ENCODE peak calls at places on chromosomes 1 and 21, in seven cellular contexts. H is stomach; I is lower leg skin; F is dorsolateral prefrontal cortex; K is spleen; O is CD4-positive, alpha-beta T cell; S is GM23338. U is an unnamed sample.
A peak's percentile ranks its signal among the peaks of the same experiment; 100 is the strongest.

GRCh38 chr1:21384620-21385019 is 55.3 kb upstream of the NBPF3 start:
- DNase-seq in H (no peak), I (no peak), F (no peak), K (no peak), O (no peak), S (no peak), U (no peak)

GRCh38 chr21:43193651-43194302 is 25.0 kb downstream of the CRYAA start:
- DNase-seq in H (no peak), I (peak; percentile 14), F (no peak), K (peak; percentile 65), O (no peak), S (no peak), U (no peak)

GRCh38 chr1:2903226-2903625 is 101.7 kb upstream of the TTC34 start:
- DNase-seq in H (no peak), I (no peak), F (no peak), K (no peak), O (no peak), S (no peak), U (no peak)

GRCh38 chr1:96660503-96660902 is 61.1 kb upstream of the PTBP2 start:
- DNase-seq in H (no peak), I (no peak), F (no peak), K (no peak), O (no peak), S (no peak), U (no peak)

GRCh38 chr21:35201799-35202198 is 152.7 kb upstream of the RUNX1 start:
- DNase-seq in H (no peak), I (no peak), F (no peak), K (no peak), O (no peak), S (no peak), U (no peak)

GRCh38 chr1:1083181-1084027 is 9.3 kb upstream of the RNF223 start:
- DNase-seq in H (peak; percentile 22), I (no peak), F (no peak), K (peak; percentile 71), O (no peak), S (no peak), U (peak; percentile 71)

GRCh38 chr21:35578350-35578782 is 482.0 kb downstream of the SETD4 start:
- DNase-seq in H (no peak), I (no peak), F (no peak), K (no peak), O (no peak), S (no peak), U (no peak)

GRCh38 chr1:204350857-204351573 is 8.7 kb downstream of the PLEKHA6 start:
- DNase-seq in H (peak; percentile 77), I (no peak), F (peak; percentile 90), K (peak; percentile 79), O (no peak), S (peak; percentile 96), U (peak; percentile 83)

GRCh38 chr1:220791287-220791686 is 4.6 kb downstream of the MTARC1 start:
- DNase-seq in H (no peak), I (no peak), F (no peak), K (no peak), O (no peak), S (no peak), U (no peak)

GRCh38 chr1:207264663-207265270 is 56.7 kb upstream of the CD55 start:
- DNase-seq in H (no peak), I (no peak), F (no peak), K (no peak), O (no peak), S (no peak), U (no peak)

GRCh38 chr1:106937104-106937503 is 119.4 kb upstream of the PRMT6 start:
- DNase-seq in H (no peak), I (no peak), F (no peak), K (no peak), O (no peak), S (no peak), U (no peak)

GRCh38 chr1:197391303-197392226 is 123.5 kb downstream of the CRB1 start:
- DNase-seq in H (no peak), I (no peak), F (no peak), K (no peak), O (no peak), S (peak; percentile 55), U (no peak)

GRCh38 chr1:14599173-14599754 is 779 bp downstream of the KAZN start:
- DNase-seq in H (no peak), I (no peak), F (peak; percentile 23), K (no peak), O (no peak), S (peak; percentile 66), U (peak; percentile 71)

GRCh38 chr1:171506525-171507304 is 21.4 kb downstream of the PRRC2C start:
- DNase-seq in H (no peak), I (no peak), F (no peak), K (no peak), O (no peak), S (peak; percentile 41), U (no peak)

GRCh38 chr1:189424746-189425331 is 1052.8 kb downstream of the BRINP3 start:
- DNase-seq in H (no peak), I (no peak), F (no peak), K (no peak), O (no peak), S (no peak), U (no peak)

GRCh38 chr1:165840419-165840818 is 13.0 kb downstream of the UCK2 start:
- DNase-seq in H (no peak), I (no peak), F (no peak), K (no peak), O (no peak), S (no peak), U (no peak)

GRCh38 chr1:185238447-185238846 is 78.6 kb downstream of the IVNS1ABP start:
- DNase-seq in H (no peak), I (no peak), F (no peak), K (no peak), O (no peak), S (peak; percentile 29), U (no peak)
- TF ChIP-seq CTCF in H (no peak), I (no peak), F (no peak), K (no peak), O (peak; percentile 84), S (peak; percentile 43), U (no peak)

DNA sequence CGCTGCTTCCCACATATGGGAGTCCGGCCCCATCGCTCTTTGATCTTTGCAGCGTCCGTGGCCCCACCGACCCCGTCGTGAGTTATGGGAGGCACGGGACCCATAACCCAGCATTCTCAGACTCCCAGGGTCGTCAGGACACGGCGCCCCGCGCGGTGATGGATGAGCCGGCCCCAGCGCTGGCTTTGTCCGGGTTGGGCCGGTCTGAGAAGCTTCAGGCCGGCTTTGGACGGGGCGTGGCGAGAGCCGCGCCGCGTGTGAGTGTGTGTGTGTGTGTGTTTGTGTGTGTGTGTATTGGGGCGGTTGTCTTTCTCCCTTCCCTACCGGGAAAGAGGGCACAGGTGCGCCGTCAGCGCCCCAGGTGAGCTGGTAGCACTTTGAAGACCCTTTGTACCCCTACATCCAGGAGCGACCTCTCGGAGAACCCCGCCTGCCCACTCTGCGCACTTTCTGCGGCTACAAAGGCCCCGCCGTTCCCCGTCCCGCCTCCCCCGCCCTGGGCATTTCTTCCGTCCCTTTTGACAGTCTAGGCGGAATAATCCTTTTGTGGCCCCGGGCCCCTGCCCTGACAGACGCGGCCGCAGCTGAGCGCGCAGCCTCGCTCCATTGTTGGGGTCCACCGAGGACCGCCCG is 725 bp upstream of the DRAXIN start:
- DNase-seq in H (no peak), I (no peak), F (no peak), K (no peak), O (no peak), S (peak; percentile 76), U (no peak)
- TF ChIP-seq CTCF in H (no peak), I (no peak), F (no peak), K (no peak), O (no peak), S (no peak), U (no peak)

DNA sequence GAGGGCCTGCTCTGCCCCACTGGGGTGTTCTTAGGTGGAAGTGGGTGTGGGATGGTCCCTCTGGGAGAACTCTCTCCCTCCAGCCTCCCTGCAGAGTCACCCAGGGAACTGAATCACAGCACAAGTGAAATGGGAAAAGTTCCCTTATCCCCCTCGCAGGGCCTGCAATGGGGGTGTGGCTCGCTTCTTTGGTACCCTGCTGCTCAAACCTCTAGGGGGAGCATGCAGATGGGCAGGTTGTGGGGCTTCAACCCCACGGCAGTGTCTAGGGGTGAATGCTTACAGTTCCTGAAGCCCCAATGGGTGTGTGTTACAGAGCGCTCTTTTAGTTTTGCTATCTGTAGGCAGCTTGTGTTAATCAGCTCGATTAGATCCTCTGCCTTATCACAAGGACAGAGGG is 59.0 kb upstream of the TINAGL1 start:
- DNase-seq in H (no peak), I (no peak), F (no peak), K (no peak), O (no peak), S (peak; percentile 37), U (no peak)
- TF ChIP-seq CTCF in H (no peak), I (no peak), F (no peak), K (no peak), O (no peak), S (peak; percentile 44), U (no peak)

GRCh38 chr1:154198756-154199562 is 7.1 kb upstream of the TPM3 start:
- DNase-seq in H (no peak), I (peak; percentile 51), F (no peak), K (no peak), O (peak; percentile 13), S (peak; percentile 90), U (no peak)

GRCh38 chr1:154193821-154194220 is 1.9 kb upstream of the TPM3 start:
- DNase-seq in H (peak; percentile 46), I (peak; percentile 46), F (no peak), K (no peak), O (no peak), S (no peak), U (no peak)

GRCh38 chr1:154199563-154199879 is 6.6 kb downstream of the CFAP141 start:
- DNase-seq in H (no peak), I (no peak), F (no peak), K (no peak), O (no peak), S (no peak), U (no peak)
- TF ChIP-seq CTCF in H (no peak), I (no peak), F (no peak), K (no peak), O (no peak), S (no peak), U (no peak)

GRCh38 chr1:44808938-44809917 is 905 bp downstream of the BTBD19 start:
- DNase-seq in H (peak; percentile 51), I (peak; percentile 62), F (no peak), K (peak; percentile 92), O (peak; percentile 87), S (no peak), U (peak; percentile 86)
- TF ChIP-seq CTCF in H (no peak), I (no peak), F (no peak), K (peak; percentile 22), O (no peak), S (no peak), U (no peak)

DNA sequence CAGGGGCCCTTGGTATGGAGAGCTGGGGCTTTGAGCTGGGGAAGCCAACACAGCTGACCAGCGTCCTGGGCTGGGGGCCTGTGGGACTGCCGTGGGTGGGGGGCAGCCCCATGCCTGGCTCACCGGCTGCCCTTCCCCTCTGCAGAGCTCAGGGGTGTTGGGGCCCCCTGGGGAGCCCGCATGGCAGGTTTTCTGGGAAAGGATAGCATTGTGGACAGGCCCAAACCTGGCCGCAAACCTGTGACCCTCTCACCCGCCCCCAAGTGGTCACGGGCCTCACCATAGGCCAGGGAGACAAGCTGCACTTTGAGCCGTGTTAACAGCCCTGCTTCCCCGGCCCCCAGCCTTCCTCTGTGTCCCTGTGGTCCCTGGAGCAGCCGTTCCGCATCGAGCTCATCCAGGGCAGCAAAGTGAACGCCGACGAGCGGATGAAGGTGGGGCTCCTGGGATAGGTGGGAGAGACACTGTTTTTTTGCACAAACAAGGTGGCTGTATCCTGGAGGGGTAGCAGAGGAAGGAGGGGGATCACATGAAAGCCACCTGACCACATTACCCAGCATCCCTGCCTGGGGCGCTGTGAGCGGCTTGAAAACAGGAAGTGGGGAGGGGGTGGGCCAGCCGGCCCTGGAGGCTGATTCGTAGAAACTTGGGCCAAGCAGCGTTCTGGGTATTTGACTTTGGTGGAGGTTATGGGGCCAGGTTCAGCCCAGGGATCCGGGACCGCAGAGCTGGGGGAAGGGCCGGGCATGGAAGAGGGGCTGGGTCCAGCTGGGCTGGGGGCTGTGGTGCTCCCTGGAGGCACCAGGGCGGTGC is 65.9 kb downstream of the PIK3CD start:
- DNase-seq in H (peak; percentile 62), I (peak; percentile 75), F (no peak), K (peak; percentile 96), O (peak; percentile 87), S (peak; percentile 78), U (peak; percentile 88)
- TF ChIP-seq CTCF in H (no peak), I (no peak), F (no peak), K (no peak), O (no peak), S (peak; percentile 17), U (no peak)